ENCODE peak calls at places on chromosomes 3 and 15, in seven cellular contexts. One of them, this sample, is unnamed.

GRCh38 chr15:51288143-51289065 is 50.0 kb downstream of the CYP19A1 start:
- DNase-seq in astrocyte: peak
- DNase-seq in uterus: no peak
- DNase-seq in IMR-90: no peak
- DNase-seq in RWPE1: no peak
- DNase-seq in esophagus squamous epithelium: no peak
- DNase-seq in right cardiac atrium: no peak
- DNase-seq in this sample: no peak

GRCh38 chr3:24299236-24299635 is 195.4 kb downstream of the THRB start:
- DNase-seq in right cardiac atrium: no peak
- DNase-seq in uterus: no peak
- DNase-seq in esophagus squamous epithelium: no peak
- DNase-seq in IMR-90: no peak
- DNase-seq in astrocyte: no peak
- DNase-seq in RWPE1: peak
- DNase-seq in this sample: no peak

GRCh38 chr15:48352474-48353072 is 21.3 kb downstream of the DUT start:
- DNase-seq in esophagus squamous epithelium: no peak
- DNase-seq in IMR-90: peak
- DNase-seq in right cardiac atrium: peak
- DNase-seq in RWPE1: peak
- DNase-seq in astrocyte: peak
- DNase-seq in uterus: peak
- DNase-seq in this sample: peak

GRCh38 chr3:43344520-43344919 is 58.2 kb downstream of the SNRK start:
- DNase-seq in right cardiac atrium: no peak
- DNase-seq in IMR-90: no peak
- DNase-seq in RWPE1: no peak
- DNase-seq in astrocyte: no peak
- DNase-seq in uterus: no peak
- DNase-seq in esophagus squamous epithelium: no peak
- DNase-seq in this sample: no peak

GRCh38 chr3:64143399-64144130 is 81.7 kb downstream of the PRICKLE2 start:
- DNase-seq in uterus: peak
- DNase-seq in IMR-90: peak
- DNase-seq in esophagus squamous epithelium: no peak
- DNase-seq in right cardiac atrium: no peak
- DNase-seq in RWPE1: peak
- DNase-seq in astrocyte: peak
- DNase-seq in this sample: no peak

GRCh38 chr3:88807471-88808090 is 299.8 kb upstream of the EPHA3 start:
- DNase-seq in uterus: no peak
- DNase-seq in astrocyte: peak
- DNase-seq in esophagus squamous epithelium: no peak
- DNase-seq in right cardiac atrium: no peak
- DNase-seq in RWPE1: peak
- DNase-seq in IMR-90: peak
- DNase-seq in this sample: no peak

GRCh38 chr3:187084580-187084979 is 54.7 kb downstream of the RPL39L start:
- DNase-seq in IMR-90: no peak
- DNase-seq in astrocyte: no peak
- DNase-seq in esophagus squamous epithelium: no peak
- DNase-seq in right cardiac atrium: no peak
- DNase-seq in RWPE1: no peak
- DNase-seq in uterus: no peak
- DNase-seq in this sample: no peak

GRCh38 chr15:34890424-34890823 is 79.1 kb downstream of the AQR start:
- DNase-seq in IMR-90: peak
- DNase-seq in esophagus squamous epithelium: no peak
- DNase-seq in RWPE1: no peak
- DNase-seq in astrocyte: no peak
- DNase-seq in uterus: no peak
- DNase-seq in right cardiac atrium: no peak
- DNase-seq in this sample: no peak

GRCh38 chr15:60840306-60840702 is 361.4 kb upstream of the ICE2 start:
- DNase-seq in uterus: no peak
- DNase-seq in right cardiac atrium: no peak
- DNase-seq in astrocyte: peak
- DNase-seq in IMR-90: peak
- DNase-seq in RWPE1: no peak
- DNase-seq in esophagus squamous epithelium: no peak
- DNase-seq in this sample: no peak

GRCh38 chr3:174973465-174973864 is 114.3 kb downstream of the NAALADL2 start:
- DNase-seq in IMR-90: no peak
- DNase-seq in right cardiac atrium: no peak
- DNase-seq in esophagus squamous epithelium: no peak
- DNase-seq in uterus: no peak
- DNase-seq in RWPE1: peak
- DNase-seq in astrocyte: no peak
- DNase-seq in this sample: no peak

GRCh38 chr15:51758645-51759044 is 7.2 kb downstream of the TMOD2 start:
- DNase-seq in uterus: peak
- DNase-seq in IMR-90: peak
- DNase-seq in astrocyte: peak
- DNase-seq in esophagus squamous epithelium: no peak
- DNase-seq in right cardiac atrium: peak
- DNase-seq in RWPE1: no peak
- DNase-seq in this sample: peak

GRCh38 chr3:9036327-9037112 is 73.2 kb upstream of the RAD18 start:
- DNase-seq in uterus: peak
- DNase-seq in RWPE1: no peak
- DNase-seq in esophagus squamous epithelium: no peak
- DNase-seq in IMR-90: peak
- DNase-seq in right cardiac atrium: peak
- DNase-seq in astrocyte: no peak
- DNase-seq in this sample: peak

GRCh38 chr15:70605606-70606410 is 157.6 kb downstream of the UACA start:
- DNase-seq in right cardiac atrium: peak
- DNase-seq in RWPE1: no peak
- DNase-seq in esophagus squamous epithelium: no peak
- DNase-seq in uterus: peak
- DNase-seq in IMR-90: peak
- DNase-seq in astrocyte: peak
- DNase-seq in this sample: peak

GRCh38 chr3:16849795-16850194 is 35.0 kb upstream of the PLCL2 start:
- DNase-seq in uterus: no peak
- DNase-seq in right cardiac atrium: no peak
- DNase-seq in esophagus squamous epithelium: no peak
- DNase-seq in astrocyte: peak
- DNase-seq in RWPE1: no peak
- DNase-seq in IMR-90: peak
- DNase-seq in this sample: no peak

GRCh38 chr15:48400086-48400485 is 68.9 kb downstream of the DUT start:
- DNase-seq in astrocyte: peak
- DNase-seq in esophagus squamous epithelium: no peak
- DNase-seq in uterus: no peak
- DNase-seq in RWPE1: no peak
- DNase-seq in IMR-90: peak
- DNase-seq in right cardiac atrium: no peak
- DNase-seq in this sample: no peak

GRCh38 chr15:22262613-22263020 is 182.3 kb downstream of the OR4M2 start:
- DNase-seq in right cardiac atrium: peak
- DNase-seq in RWPE1: no peak
- DNase-seq in IMR-90: no peak
- DNase-seq in astrocyte: no peak
- DNase-seq in esophagus squamous epithelium: no peak
- DNase-seq in uterus: no peak
- DNase-seq in this sample: no peak

GRCh38 chr15:80562033-80562432 is 133.1 kb upstream of the ABHD17C start:
- DNase-seq in right cardiac atrium: no peak
- DNase-seq in esophagus squamous epithelium: no peak
- DNase-seq in astrocyte: no peak
- DNase-seq in IMR-90: peak
- DNase-seq in uterus: no peak
- DNase-seq in RWPE1: no peak
- DNase-seq in this sample: no peak

GRCh38 chr3:172125963-172126403 is 86.6 kb downstream of the FNDC3B start:
- DNase-seq in astrocyte: peak
- DNase-seq in right cardiac atrium: peak
- DNase-seq in esophagus squamous epithelium: no peak
- DNase-seq in RWPE1: no peak
- DNase-seq in IMR-90: peak
- DNase-seq in uterus: peak
- DNase-seq in this sample: peak

GRCh38 chr15:70318996-70319465 is 221.3 kb upstream of the TLE3 start:
- DNase-seq in IMR-90: peak
- DNase-seq in right cardiac atrium: no peak
- DNase-seq in uterus: peak
- DNase-seq in astrocyte: peak
- DNase-seq in RWPE1: peak
- DNase-seq in esophagus squamous epithelium: no peak
- DNase-seq in this sample: peak

GRCh38 chr3:9088431-9089353 is 125.4 kb upstream of the RAD18 start:
- DNase-seq in right cardiac atrium: no peak
- DNase-seq in astrocyte: peak
- DNase-seq in uterus: no peak
- DNase-seq in RWPE1: peak
- DNase-seq in IMR-90: no peak
- DNase-seq in esophagus squamous epithelium: no peak
- DNase-seq in this sample: no peak

DNA sequence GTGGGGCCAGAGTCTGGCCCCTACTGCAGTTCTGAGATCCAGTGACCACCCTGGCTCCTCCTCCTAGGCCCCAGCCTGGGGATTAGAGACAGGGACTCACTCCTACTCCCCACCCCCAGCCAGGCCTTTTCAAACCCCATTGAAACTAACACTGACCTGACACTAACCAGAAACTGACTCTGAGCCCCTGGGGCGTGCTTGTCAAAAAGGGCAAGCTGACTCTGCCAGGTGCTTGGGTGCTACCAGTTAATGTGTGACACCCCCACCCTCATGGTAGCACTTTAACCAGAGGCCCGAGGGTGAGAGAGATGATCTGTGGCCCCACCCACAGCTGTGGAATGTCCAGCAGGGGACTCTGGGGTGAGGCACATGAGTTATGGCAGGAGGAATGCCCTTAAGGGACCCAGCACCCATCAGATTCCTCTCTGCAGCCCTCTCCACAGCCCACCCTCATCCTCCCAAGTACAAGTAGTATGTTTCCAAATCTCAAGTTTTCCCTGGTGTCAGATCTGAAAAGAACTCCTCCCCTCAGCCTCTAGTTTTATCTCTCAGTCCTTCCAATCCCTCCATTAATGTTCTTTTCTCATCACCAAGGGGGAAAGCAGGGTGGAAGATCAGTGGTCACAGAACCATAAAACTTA is 1.4 kb downstream of the PTH1R start:
- DNase-seq in esophagus squamous epithelium: no peak
- DNase-seq in astrocyte: no peak
- DNase-seq in IMR-90: no peak
- DNase-seq in uterus: no peak
- DNase-seq in RWPE1: no peak
- DNase-seq in right cardiac atrium: peak
- DNase-seq in this sample: no peak
- H3K27ac ChIP-seq in esophagus squamous epithelium: no peak
- H3K27ac ChIP-seq in astrocyte: no peak
- H3K27ac ChIP-seq in IMR-90: no peak
- H3K27ac ChIP-seq in uterus: no peak
- H3K27ac ChIP-seq in RWPE1: no peak
- H3K27ac ChIP-seq in right cardiac atrium: no peak
- H3K27ac ChIP-seq in this sample: peak

DNA sequence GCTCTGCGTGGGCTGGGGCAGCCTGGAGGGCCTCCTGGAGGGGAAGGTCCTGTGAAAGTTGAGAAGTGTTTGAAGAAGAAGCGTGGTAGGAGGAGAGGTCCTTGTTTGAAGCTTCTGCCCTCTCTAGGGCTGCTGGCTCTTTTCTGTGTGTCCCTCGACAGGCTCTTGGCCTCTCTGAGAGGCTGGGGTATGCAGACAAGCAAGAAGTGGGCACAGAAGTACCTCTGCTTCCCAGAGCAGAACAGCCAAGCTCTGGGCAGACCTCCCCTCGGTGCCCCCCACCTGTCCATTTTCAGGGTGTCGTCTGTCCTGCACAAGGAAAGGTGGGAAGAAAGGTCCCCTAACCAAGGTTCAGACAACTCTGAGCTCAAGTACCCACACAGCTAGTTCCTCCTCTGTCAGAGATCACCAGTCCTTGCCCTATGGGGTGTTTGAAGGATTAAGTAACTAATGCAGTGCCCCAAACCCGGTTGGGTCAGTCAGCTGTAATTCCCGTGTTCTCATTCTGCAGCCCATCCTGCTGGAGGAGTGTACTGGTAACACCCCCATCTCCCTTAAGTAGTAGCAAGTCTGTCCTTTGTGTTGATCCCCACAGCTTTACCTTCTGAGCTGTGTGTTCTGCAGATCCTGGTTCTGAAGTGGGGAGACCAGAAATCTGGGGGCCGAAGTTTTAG is 6.3 kb downstream of the CSK start:
- DNase-seq in uterus: no peak
- DNase-seq in RWPE1: no peak
- DNase-seq in right cardiac atrium: no peak
- DNase-seq in astrocyte: no peak
- DNase-seq in IMR-90: no peak
- DNase-seq in esophagus squamous epithelium: no peak
- DNase-seq in this sample: no peak
- H3K27ac ChIP-seq in uterus: peak
- H3K27ac ChIP-seq in RWPE1: peak
- H3K27ac ChIP-seq in right cardiac atrium: peak
- H3K27ac ChIP-seq in astrocyte: no peak
- H3K27ac ChIP-seq in IMR-90: no peak
- H3K27ac ChIP-seq in esophagus squamous epithelium: peak
- H3K27ac ChIP-seq in this sample: peak

GRCh38 chr3:31873254-31873653 is 107.8 kb downstream of the OSBPL10 start:
- DNase-seq in IMR-90: peak
- DNase-seq in astrocyte: peak
- DNase-seq in right cardiac atrium: no peak
- DNase-seq in uterus: no peak
- DNase-seq in esophagus squamous epithelium: no peak
- DNase-seq in RWPE1: no peak
- DNase-seq in this sample: no peak
- H3K27ac ChIP-seq in IMR-90: no peak
- H3K27ac ChIP-seq in astrocyte: no peak
- H3K27ac ChIP-seq in right cardiac atrium: no peak
- H3K27ac ChIP-seq in uterus: no peak
- H3K27ac ChIP-seq in esophagus squamous epithelium: no peak
- H3K27ac ChIP-seq in RWPE1: no peak
- H3K27ac ChIP-seq in this sample: no peak

GRCh38 chr15:57356636-57357035 is 19.7 kb upstream of the CGNL1 start:
- DNase-seq in uterus: no peak
- DNase-seq in RWPE1: peak
- DNase-seq in IMR-90: peak
- DNase-seq in astrocyte: peak
- DNase-seq in esophagus squamous epithelium: no peak
- DNase-seq in right cardiac atrium: no peak
- DNase-seq in this sample: no peak

GRCh38 chr15:57357796-57358195 is 18.5 kb upstream of the CGNL1 start:
- DNase-seq in right cardiac atrium: no peak
- DNase-seq in esophagus squamous epithelium: no peak
- DNase-seq in RWPE1: no peak
- DNase-seq in IMR-90: no peak
- DNase-seq in uterus: no peak
- DNase-seq in astrocyte: no peak
- DNase-seq in this sample: peak

GRCh38 chr15:57355259-57355658 is 21.0 kb upstream of the CGNL1 start:
- DNase-seq in right cardiac atrium: no peak
- DNase-seq in astrocyte: no peak
- DNase-seq in RWPE1: no peak
- DNase-seq in uterus: no peak
- DNase-seq in esophagus squamous epithelium: no peak
- DNase-seq in IMR-90: no peak
- DNase-seq in this sample: no peak

GRCh38 chr15:57354436-57355123 is 21.7 kb upstream of the CGNL1 start:
- DNase-seq in IMR-90: no peak
- DNase-seq in astrocyte: no peak
- DNase-seq in esophagus squamous epithelium: no peak
- DNase-seq in right cardiac atrium: no peak
- DNase-seq in RWPE1: no peak
- DNase-seq in uterus: no peak
- DNase-seq in this sample: no peak

GRCh38 chr15:57356178-57356577 is 20.1 kb upstream of the CGNL1 start:
- DNase-seq in RWPE1: no peak
- DNase-seq in right cardiac atrium: no peak
- DNase-seq in IMR-90: no peak
- DNase-seq in uterus: no peak
- DNase-seq in esophagus squamous epithelium: no peak
- DNase-seq in astrocyte: no peak
- DNase-seq in this sample: no peak
- H3K27ac ChIP-seq in RWPE1: no peak
- H3K27ac ChIP-seq in right cardiac atrium: no peak
- H3K27ac ChIP-seq in IMR-90: no peak
- H3K27ac ChIP-seq in uterus: no peak
- H3K27ac ChIP-seq in esophagus squamous epithelium: no peak
- H3K27ac ChIP-seq in astrocyte: no peak
- H3K27ac ChIP-seq in this sample: no peak